ENCODE peak calls at places on chromosomes 4 and X, in seven cellular contexts. P, X, Q, M, C, B and A are unnamed samples.

GRCh38 chr4:4395849-4396627 is 9.1 kb downstream of the NSG1 start:
- DNase-seq in P (no peak), X (no peak), Q (no peak), M (peak; percentile 53), C (no peak), B (no peak), A (no peak)

GRCh38 chr4:153759407-153760226 is at the start of gene RNF175:
- DNase-seq in P (no peak), X (peak; percentile 69), Q (no peak), M (peak; percentile 40), C (no peak), B (no peak), A (no peak)

GRCh38 chr4:147970003-147970402 is 238.1 kb downstream of the ARHGAP10 start:
- DNase-seq in P (no peak), X (no peak), Q (no peak), M (no peak), C (no peak), B (no peak), A (no peak)

GRCh38 chr4:141158219-141158618 is 24.9 kb upstream of the RNF150 start:
- DNase-seq in P (no peak), X (no peak), Q (no peak), M (peak; percentile 44), C (peak; percentile 4), B (no peak), A (no peak)

GRCh38 chr4:58111818-58112217 is 1001.6 kb upstream of the IGFBP7 start:
- DNase-seq in P (no peak), X (no peak), Q (no peak), M (no peak), C (no peak), B (no peak), A (no peak)

GRCh38 chrX:108399427-108400165 is 38.6 kb downstream of the COL4A6 start:
- DNase-seq in P (no peak), X (no peak), Q (no peak), M (no peak), C (no peak), B (no peak), A (no peak)

GRCh38 chr4:25977397-25978170 is 63.6 kb downstream of the SMIM20 start:
- DNase-seq in P (peak; percentile 47), X (no peak), Q (no peak), M (no peak), C (no peak), B (no peak), A (no peak)

GRCh38 chr4:113825272-113825671 is 63.7 kb upstream of the CAMK2D start:
- DNase-seq in P (no peak), X (no peak), Q (no peak), M (no peak), C (no peak), B (no peak), A (no peak)

GRCh38 chr4:71004281-71004851 is 10.9 kb downstream of the DCK start:
- DNase-seq in P (no peak), X (no peak), Q (no peak), M (no peak), C (no peak), B (no peak), A (no peak)

GRCh38 chrX:48897157-48897620 is 379 bp downstream of the TIMM17B start:
- DNase-seq in P (peak; percentile 87), X (peak; percentile 80), Q (peak; percentile 92), M (peak; percentile 93), C (no peak), B (peak; percentile 81), A (no peak)

GRCh38 chr4:176920694-176921093 is 128.0 kb upstream of the VEGFC start:
- DNase-seq in P (no peak), X (no peak), Q (no peak), M (no peak), C (peak; percentile 36), B (no peak), A (no peak)

GRCh38 chrX:94551831-94552230 is 877.8 kb downstream of the FAM133A start:
- DNase-seq in P (no peak), X (no peak), Q (no peak), M (no peak), C (no peak), B (no peak), A (no peak)

GRCh38 chrX:77689376-77689775 is 96.6 kb downstream of the ATRX start:
- DNase-seq in P (no peak), X (no peak), Q (no peak), M (no peak), C (no peak), B (no peak), A (no peak)

GRCh38 chr4:6008092-6008551 is 10.1 kb downstream of the C4orf50 start:
- DNase-seq in P (no peak), X (peak; percentile 49), Q (peak; percentile 49), M (peak; percentile 29), C (no peak), B (no peak), A (no peak)

GRCh38 chrX:101478366-101478765 is 6.9 kb upstream of the ARMCX4 start:
- DNase-seq in P (no peak), X (no peak), Q (no peak), M (no peak), C (no peak), B (no peak), A (no peak)

GRCh38 chr4:25925486-25926201 is 11.6 kb downstream of the SMIM20 start:
- DNase-seq in P (no peak), X (no peak), Q (no peak), M (peak; percentile 58), C (no peak), B (no peak), A (no peak)

GRCh38 chr4:545612-546011 is 30.5 kb downstream of the TMEM271 start:
- DNase-seq in P (no peak), X (no peak), Q (no peak), M (no peak), C (no peak), B (no peak), A (no peak)

GRCh38 chr4:183130328-183131155 is 31.5 kb downstream of the WWC2 start:
- DNase-seq in P (no peak), X (peak; percentile 65), Q (peak; percentile 74), M (no peak), C (no peak), B (no peak), A (no peak)

GRCh38 chrX:156002517-156002916 is 5.0 kb downstream of the IL9R start:
- DNase-seq in P (no peak), X (no peak), Q (no peak), M (no peak), C (no peak), B (no peak), A (no peak)
- H3K9me3 ChIP-seq in P (no peaks in the 10 kb centered on the region), X (no peaks in the 10 kb centered on the region), Q (no peaks in the 10 kb centered on the region), M (no peaks in the 10 kb centered on the region), C (no peaks in the 10 kb centered on the region), B (no peaks in the 10 kb centered on the region), A (no peaks in the 10 kb centered on the region)

GRCh38 chr4:121221608-121222007 is 57.5 kb upstream of the TNIP3 start:
- DNase-seq in P (no peak), X (no peak), Q (no peak), M (no peak), C (no peak), B (no peak), A (no peak)

GRCh38 chr4:121226362-121226761 is 62.2 kb upstream of the TNIP3 start:
- DNase-seq in P (no peak), X (no peak), Q (no peak), M (no peak), C (no peak), B (no peak), A (no peak)

GRCh38 chr4:121228851-121229250 is 64.7 kb upstream of the TNIP3 start:
- DNase-seq in P (no peak), X (no peak), Q (no peak), M (no peak), C (no peak), B (no peak), A (no peak)

GRCh38 chr4:121229993-121230392 is 65.9 kb upstream of the TNIP3 start:
- DNase-seq in P (no peak), X (no peak), Q (no peak), M (no peak), C (no peak), B (no peak), A (no peak)

DNA sequence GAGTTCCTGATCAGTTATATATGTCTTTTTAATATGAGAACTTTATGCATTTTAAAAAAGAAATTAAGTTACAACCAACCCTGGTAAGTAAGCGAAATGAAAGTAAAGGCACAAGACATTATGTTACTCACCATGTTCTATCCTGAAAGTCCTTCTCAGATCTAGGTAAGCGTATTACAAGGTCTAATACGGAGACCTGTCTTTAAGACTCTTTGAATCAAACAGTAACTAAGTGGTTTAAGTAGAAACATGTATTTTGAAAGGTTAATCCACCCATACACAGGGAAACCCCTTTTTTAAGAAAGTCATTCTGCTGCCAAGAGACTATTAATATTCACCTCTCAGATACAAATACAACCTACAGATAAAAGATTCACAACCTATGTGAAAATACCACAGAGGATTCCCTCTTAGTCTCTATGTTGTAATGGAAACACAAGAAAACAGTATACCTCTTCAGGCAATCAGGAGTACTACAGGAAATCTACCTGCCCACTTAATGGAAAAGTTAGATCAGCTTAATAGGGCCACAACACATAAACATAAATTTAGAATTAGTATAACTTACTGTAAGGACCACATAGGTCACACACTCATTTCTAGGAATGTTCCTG is 63.2 kb upstream of the TNIP3 start:
- DNase-seq in P (no peak), X (no peak), Q (no peak), M (no peak), C (no peak), B (no peak), A (no peak)
- TF ChIP-seq CTCF in P (no peak), X (no peak), Q (no peak), M (no peak), C (no peak), B (no peak), A (no peak)

DNA sequence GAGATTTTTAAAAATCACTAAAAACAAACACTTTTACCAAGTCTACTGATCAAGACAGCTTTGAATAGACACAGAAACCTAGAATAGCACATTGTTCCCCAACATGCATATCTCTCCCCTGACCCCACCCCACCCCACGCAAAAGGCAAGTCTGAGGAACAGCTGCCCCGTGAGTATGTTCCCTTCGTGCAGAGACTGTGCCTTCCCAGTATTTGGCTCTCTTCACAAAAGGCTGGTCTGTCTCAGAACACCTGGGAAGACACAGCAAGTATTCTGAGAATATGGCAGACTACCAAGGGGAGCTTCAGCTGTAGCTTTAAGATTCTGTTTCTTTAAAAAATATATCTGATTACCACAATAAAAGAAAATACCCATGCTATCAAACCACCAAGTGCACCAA is 134.0 kb downstream of the SH3KBP1 start:
- DNase-seq in P (no peak), X (no peak), Q (no peak), M (no peak), C (no peak), B (no peak), A (no peak)
- H3K4me3 ChIP-seq in P (no peak overlapping the region), X (no peak overlapping the region), Q (no peak overlapping the region), M (no peak overlapping the region), C (no peak overlapping the region), B (no peak overlapping the region), A (no peak overlapping the region)

GRCh38 chrX:154732421-154733071 is 18.3 kb downstream of the GAB3 start:
- DNase-seq in P (no peak), X (no peak), Q (no peak), M (no peak), C (peak; percentile 85), B (no peak), A (no peak)

GRCh38 chrX:154738013-154738738 is 12.7 kb downstream of the GAB3 start:
- DNase-seq in P (no peak), X (no peak), Q (peak; percentile 86), M (no peak), C (no peak), B (no peak), A (no peak)

GRCh38 chrX:154734101-154734781 is 16.6 kb downstream of the GAB3 start:
- DNase-seq in P (no peak), X (no peak), Q (no peak), M (no peak), C (no peak), B (no peak), A (no peak)

GRCh38 chrX:154733072-154733425 is 17.8 kb downstream of the GAB3 start:
- DNase-seq in P (no peak), X (no peak), Q (no peak), M (no peak), C (no peak), B (no peak), A (no peak)

GRCh38 chrX:154735695-154736393 is 15.0 kb downstream of the GAB3 start:
- DNase-seq in P (no peak), X (no peak), Q (peak; percentile 84), M (peak; percentile 38), C (no peak), B (no peak), A (no peak)
- H3K9me3 ChIP-seq in P (no peaks in the 10 kb centered on the region), X (no peaks in the 10 kb centered on the region), Q (no peaks in the 10 kb centered on the region), M (no peaks in the 10 kb centered on the region), C (no peaks in the 10 kb centered on the region), B (no peaks in the 10 kb centered on the region), A (no peaks in the 10 kb centered on the region)